ENCODE peak calls at places on chromosome 1, in four cellular contexts. E is Calu3, A is neural progenitor cell, Z is lower lobe of right lung. O is an unnamed sample.
A peak's percentile ranks its signal among the peaks of the same experiment; 100 is the strongest.

GRCh38 chr1:209576798-209577197 is 6.7 kb upstream of the CAMK1G start:
- DNase-seq in E (peak; percentile 93), A (peak; percentile 85), Z (peak; percentile 78), O (peak; percentile 94)

GRCh38 chr1:93288558-93288957 is 57.1 kb upstream of the DR1 start:
- DNase-seq in E (no peak), A (no peak), Z (no peak), O (no peak)

GRCh38 chr1:19432943-19433609 is 52.3 kb downstream of the CAPZB start:
- DNase-seq in E (no peak), A (no peak), Z (no peak), O (no peak)

GRCh38 chr1:231159963-231160761 is 1.7 kb upstream of the TRIM67 start:
- DNase-seq in E (no peak), A (no peak), Z (no peak), O (peak; percentile 11)

GRCh38 chr1:193237381-193237978 is 51.1 kb upstream of the B3GALT2 start:
- DNase-seq in E (no peak), A (no peak), Z (no peak), O (no peak)

GRCh38 chr1:206122686-206123085 is 5.5 kb upstream of the AVPR1B start:
- DNase-seq in E (no peak), A (no peak), Z (no peak), O (no peak)

GRCh38 chr1:228935198-228935663 is 200.0 kb downstream of the RHOU start:
- DNase-seq in E (no peak), A (no peak), Z (no peak), O (no peak)

GRCh38 chr1:221431068-221431651 is 310.7 kb downstream of the DUSP10 start:
- DNase-seq in E (no peak), A (no peak), Z (no peak), O (no peak)

GRCh38 chr1:119293777-119294176 is 74.8 kb upstream of the HAO2 start:
- DNase-seq in E (no peak), A (no peak), Z (no peak), O (no peak)

GRCh38 chr1:162548170-162548569 is 13.4 kb upstream of the UAP1 start:
- DNase-seq in E (no peak), A (no peak), Z (no peak), O (no peak)

GRCh38 chr1:174262747-174263241 is 103.5 kb downstream of the RABGAP1L start:
- DNase-seq in E (peak; percentile 35), A (peak; percentile 56), Z (no peak), O (no peak)

GRCh38 chr1:228993106-228993505 is 257.8 kb downstream of the RHOU start:
- DNase-seq in E (no peak), A (no peak), Z (no peak), O (no peak)

GRCh38 chr1:110554871-110555801 is 36.2 kb upstream of the KCNA10 start:
- DNase-seq in E (peak; percentile 40), A (peak; percentile 75), Z (peak; percentile 65), O (peak; percentile 49)

GRCh38 chr1:61181016-61181560 is 98.7 kb downstream of the NFIA start:
- DNase-seq in E (no peak), A (no peak), Z (no peak), O (no peak)

GRCh38 chr1:228014235-228014930 is 7.6 kb downstream of the WNT3A start:
- DNase-seq in E (no peak), A (no peak), Z (peak; percentile 54), O (no peak)

GRCh38 chr1:89005286-89006151 is 13.1 kb upstream of the KYAT3 start:
- DNase-seq in E (no peak), A (no peak), Z (no peak), O (no peak)

GRCh38 chr1:85347908-85348307 is 71.5 kb upstream of the BCL10 start:
- DNase-seq in E (no peak), A (no peak), Z (no peak), O (no peak)

GRCh38 chr1:85342177-85342576 is 65.7 kb upstream of the BCL10 start:
- DNase-seq in E (no peak), A (no peak), Z (no peak), O (no peak)

GRCh38 chr1:85343213-85343611 is 66.8 kb upstream of the BCL10 start:
- DNase-seq in E (no peak), A (no peak), Z (no peak), O (no peak)

GRCh38 chr1:85343612-85344255 is 67.3 kb upstream of the BCL10 start:
- DNase-seq in E (no peak), A (no peak), Z (no peak), O (no peak)

GRCh38 chr1:85344256-85344694 is 67.8 kb upstream of the BCL10 start:
- DNase-seq in E (peak; percentile 78), A (peak; percentile 67), Z (peak; percentile 54), O (peak; percentile 39)
- TF ChIP-seq CTCF in E (peak; percentile 75), A (peak; percentile 76), Z (peak; percentile 45), O (peak; percentile 22)

GRCh38 chr1:182718311-182718710 is 33.9 kb upstream of the RGS8 start:
- DNase-seq in E (no peak), A (no peak), Z (no peak), O (no peak)
- TF ChIP-seq CTCF in E (no peak), A (no peak), Z (no peak), O (no peak)

GRCh38 chr1:183670169-183670568 is 17.1 kb upstream of the APOBEC4 start:
- DNase-seq in E (no peak), A (no peak), Z (no peak), O (no peak)
- TF ChIP-seq CTCF in E (peak; percentile 17), A (no peak), Z (no peak), O (peak; percentile 43)

GRCh38 chr1:167797005-167797404 is 75.2 kb downstream of the MPZL1 start:
- DNase-seq in E (peak; percentile 48), A (peak; percentile 46), Z (peak; percentile 73), O (peak; percentile 27)
- TF ChIP-seq CTCF in E (no peak), A (no peak), Z (no peak), O (no peak)

DNA sequence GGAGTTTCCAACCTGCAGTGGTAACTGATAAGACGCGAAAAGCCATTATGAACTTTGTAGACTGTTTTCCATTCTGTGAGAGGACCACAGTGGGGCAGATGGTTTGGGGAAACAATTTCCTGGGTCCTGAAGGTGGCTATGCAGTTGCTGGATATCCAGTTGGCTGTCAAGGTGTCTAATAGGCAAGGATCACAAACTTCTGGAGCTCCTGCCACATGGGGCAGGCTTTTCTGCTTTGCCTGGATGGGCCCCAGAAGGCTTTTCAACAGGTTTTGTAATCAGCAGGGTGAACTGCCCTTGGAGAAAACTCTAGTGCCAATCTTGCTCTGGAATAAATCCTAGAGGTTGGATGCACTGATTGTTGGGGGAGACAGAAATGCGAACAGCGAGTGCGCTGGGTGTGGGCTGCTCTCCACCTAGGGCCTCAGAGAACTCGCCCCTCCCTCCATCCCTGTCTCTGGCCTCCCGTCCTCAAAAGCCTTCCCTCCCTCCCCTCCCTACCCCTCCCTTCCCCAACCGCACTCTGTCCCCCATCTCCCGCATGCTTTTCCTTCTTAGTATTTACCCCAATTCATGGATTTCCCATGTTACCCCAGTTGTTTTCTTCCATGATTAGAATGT is 210.3 kb upstream of the USP24 start:
- DNase-seq in E (no peak), A (no peak), Z (no peak), O (no peak)
- TF ChIP-seq CTCF in E (no peak), A (no peak), Z (no peak), O (no peak)